ENCODE peak calls at places on chromosomes 4 and X, in nine cellular contexts. L is endothelial cell, B is AG08395, G is foreskin fibroblast, A is HCEC 1CT, C is foreskin keratinocyte, K is DMS79 treated with DMSO at 0.1 percent for 48 hours, V is activated T-helper 1 cell treated with Interleukin-2 at 50 U/mL for 16 hours, R is progenitor cell of endocrine pancreas. J is an unnamed sample.

GRCh38 chrX:81120270-81120935 is 81.3 kb downstream of the HMGN5 start:
- DNase-seq in A (no peak), C (no peak), K (no peak), R (no peak), B (no peak), L (no peak), V (no peak), G (no peak), J (no peak)

GRCh38 chr4:40910706-40911105 is 161.0 kb downstream of the NSUN7 start:
- DNase-seq in A (no peak), R (no peak), G (peak), K (no peak), C (no peak), B (no peak), L (no peak), V (no peak), J (no peak)

GRCh38 chrX:11261260-11261659 is 32.0 kb upstream of the AMELX start:
- DNase-seq in A (peak), R (no peak), V (no peak), L (no peak), C (peak), G (peak), B (peak), K (no peak), J (peak)

GRCh38 chr4:34176609-34177008 is 2067.7 kb downstream of the ARAP2 start:
- DNase-seq in C (no peak), G (no peak), L (no peak), A (no peak), K (no peak), V (no peak), B (no peak), R (no peak), J (no peak)

GRCh38 chr4:28443371-28443770 is 1582.7 kb downstream of the STIM2 start:
- DNase-seq in A (no peak), L (no peak), R (no peak), V (no peak), G (no peak), B (no peak), C (no peak), K (no peak), J (no peak)

GRCh38 chr4:22099896-22100295 is 151.3 kb upstream of the KCNIP4 start:
- DNase-seq in A (peak), B (no peak), R (no peak), L (no peak), K (no peak), V (no peak), G (peak), C (no peak), J (no peak)

GRCh38 chr4:79178770-79179169 is 147.1 kb downstream of the NAA11 start:
- DNase-seq in K (no peak), C (no peak), V (no peak), A (no peak), B (no peak), R (no peak), G (no peak), L (no peak), J (no peak)

GRCh38 chrX:111511477-111511876 is at the start of gene SERTM2:
- DNase-seq in B (no peak), L (no peak), C (no peak), V (no peak), G (no peak), K (no peak), A (no peak), R (no peak), J (no peak)

GRCh38 chrX:86914569-86914968 is 603.0 kb upstream of the KLHL4 start:
- DNase-seq in G (no peak), L (no peak), V (no peak), R (no peak), C (no peak), K (no peak), B (no peak), A (no peak), J (no peak)

GRCh38 chrX:153793291-153793690 is 884 bp downstream of the IDH3G start:
- DNase-seq in V (no peak), G (peak), L (no peak), K (no peak), B (no peak), A (peak), C (no peak), R (no peak), J (no peak)

GRCh38 chr4:108681321-108681809 is 31.0 kb downstream of the OSTC start:
- DNase-seq in R (no peak), C (no peak), V (no peak), K (no peak), B (peak), A (no peak), G (peak), L (no peak), J (no peak)

GRCh38 chrX:102832661-102833060 is 104.4 kb upstream of the RAB40AL start:
- DNase-seq in V (no peak), G (peak), L (no peak), R (no peak), C (peak), K (peak), A (peak), B (peak), J (no peak)

GRCh38 chr4:186813377-186814068 is 89.9 kb upstream of the FAT1 start:
- DNase-seq in A (no peak), L (no peak), R (no peak), B (no peak), C (no peak), G (no peak), V (no peak), K (no peak), J (no peak)

J was measured in RWPE1.